ENCODE peak calls at places on chromosome 16, in five cellular contexts. T is epithelial cell of proximal tubule, N is AG10803, U is adipocyte, K is IMR-90. E is an unnamed sample.

GRCh38 chr16:57999971-58000705 is at the start of gene ZNF319:
- DNase-seq in T (no peak), N (peak), U (peak), K (no peak), E (no peak)

GRCh38 chr16:79061199-79061598 is 539.3 kb downstream of the MAF start:
- DNase-seq in K (no peak), T (peak), U (no peak), N (no peak), E (no peak)

GRCh38 chr16:49490321-49490705 is 116.7 kb downstream of the C16orf78 start:
- DNase-seq in N (no peak), U (no peak), K (no peak), T (no peak), E (no peak)

GRCh38 chr16:70290949-70291519 is 1.7 kb upstream of the AARS1 start:
- DNase-seq in N (no peak), K (peak), T (no peak), U (peak), E (no peak)

GRCh38 chr16:7344806-7345416 is 12.3 kb downstream of the RBFOX1 start:
- DNase-seq in T (no peak), K (no peak), U (no peak), N (no peak), E (no peak)

GRCh38 chr16:23579371-23579770 is 16.7 kb downstream of the NDUFAB1 start:
- DNase-seq in K (no peak), U (no peak), N (peak), T (no peak), E (no peak)

GRCh38 chr16:57643166-57643813 is 14.9 kb downstream of the ADGRG1 start:
- DNase-seq in N (peak), T (peak), K (peak), U (peak), E (no peak)

GRCh38 chr16:13733561-13733960 is 186.4 kb upstream of the ERCC4 start:
- DNase-seq in T (no peak), U (no peak), N (no peak), K (no peak), E (no peak)

GRCh38 chr16:10941127-10941933 is 938 bp downstream of the DEXI start:
- DNase-seq in U (peak), K (no peak), N (no peak), T (no peak), E (no peak)

GRCh38 chr16:50329446-50330189 is 39.2 kb downstream of the BRD7 start:
- DNase-seq in U (no peak), T (no peak), N (no peak), K (no peak), E (no peak)

GRCh38 chr16:64951681-64952080 is 170.2 kb downstream of the CDH11 start:
- DNase-seq in N (peak), T (no peak), K (peak), U (no peak), E (no peak)

GRCh38 chr16:23855010-23855409 is 19.2 kb downstream of the PRKCB start:
- DNase-seq in T (no peak), K (no peak), N (no peak), U (no peak), E (no peak)

GRCh38 chr16:54505479-54506247 is 219.1 kb upstream of the IRX3 start:
- DNase-seq in T (no peak), K (no peak), U (no peak), N (no peak), E (no peak)

GRCh38 chr16:89426736-89427525 is 63.4 kb downstream of the ANKRD11 start:
- DNase-seq in N (no peak), T (no peak), U (no peak), K (peak), E (no peak)

GRCh38 chr16:89422905-89423630 is 67.3 kb downstream of the ANKRD11 start:
- DNase-seq in U (no peak), N (peak), K (peak), T (peak), E (no peak)

GRCh38 chr16:89425523-89425922 is 64.8 kb downstream of the ANKRD11 start:
- DNase-seq in U (no peak), N (no peak), T (no peak), K (no peak), E (no peak)

GRCh38 chr16:89422527-89422904 is 67.8 kb downstream of the ANKRD11 start:
- DNase-seq in U (no peak), N (no peak), K (peak), T (no peak), E (no peak)

GRCh38 chr16:89423709-89424260 is 66.6 kb downstream of the ANKRD11 start:
- DNase-seq in T (no peak), U (no peak), K (no peak), N (no peak), E (no peak)
- H3K4me3 ChIP-seq in T (no peak), U (no peak), K (no peak), N (no peak), E (no peak)

DNA sequence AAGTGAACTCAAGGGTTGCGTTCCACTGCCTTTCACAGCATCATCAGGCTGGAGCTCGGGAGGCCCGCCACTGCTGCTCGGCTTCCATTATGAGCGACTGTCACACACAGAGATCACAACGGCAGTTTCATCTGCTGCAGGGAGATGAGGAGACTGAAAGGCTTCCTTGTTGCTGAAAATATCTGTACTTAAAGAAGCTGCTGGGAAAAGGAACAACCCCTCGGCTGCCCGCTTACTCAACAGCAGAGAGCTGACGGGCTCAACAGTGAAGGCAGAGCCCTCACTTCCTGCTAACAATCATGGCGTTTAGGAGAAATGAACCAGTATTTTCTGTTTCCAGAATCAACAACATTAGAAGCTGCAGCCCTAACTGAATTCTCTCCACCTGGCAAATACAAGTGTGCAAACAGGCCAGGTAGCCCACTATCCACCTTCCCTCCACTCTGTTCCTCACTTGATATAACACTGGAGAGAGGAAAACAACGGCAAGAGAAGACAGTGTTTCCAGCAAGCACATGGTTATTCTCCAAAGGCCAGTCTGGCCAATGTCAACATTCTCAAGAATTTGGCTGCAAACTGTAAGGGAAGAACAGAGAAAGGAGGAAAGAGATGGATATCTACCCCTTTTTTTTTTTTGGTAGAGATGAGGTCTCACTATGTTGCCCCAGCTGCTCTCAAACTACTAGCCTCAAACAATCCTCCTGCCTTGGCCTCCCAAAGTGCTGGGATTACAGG is 33.7 kb downstream of the MBTPS1 start:
- DNase-seq in T (no peak), K (no peak), N (no peak), U (no peak), E (no peak)
- H3K4me3 ChIP-seq in T (no peak), K (no peak), N (no peak), U (no peak), E (no peak)

GRCh38 chr16:88740727-88741055 is 34.4 kb downstream of the CTU2 start:
- DNase-seq in N (no peak), K (no peak), T (no peak), U (no peak), E (no peak)

GRCh38 chr16:88739975-88740726 is 33.8 kb downstream of the CTU2 start:
- DNase-seq in K (no peak), T (no peak), U (no peak), N (no peak), E (no peak)

GRCh38 chr16:88742896-88743605 is 36.7 kb downstream of the CTU2 start:
- DNase-seq in N (no peak), K (no peak), U (no peak), T (no peak), E (no peak)

GRCh38 chr16:88739139-88739974 is 33.1 kb downstream of the CTU2 start:
- DNase-seq in N (no peak), K (no peak), T (no peak), U (no peak), E (no peak)

GRCh38 chr16:88741368-88741767 is 35.1 kb downstream of the CTU2 start:
- DNase-seq in T (no peak), U (no peak), K (no peak), N (no peak), E (no peak)
- H3K4me3 ChIP-seq in T (no peak), U (no peak), K (no peak), N (no peak), E (no peak)

GRCh38 chr16:66924527-66925321 is 611 bp downstream of the RRAD start:
- DNase-seq in T (no peak), K (no peak), N (no peak), U (peak), E (no peak)
- H3K4me3 ChIP-seq in T (peak), K (peak), N (peak), U (peak), E (peak)

GRCh38 chr16:4601317-4602186 is 13.1 kb downstream of the UBALD1 start:
- DNase-seq in N (peak), K (peak), T (no peak), U (no peak), E (no peak)
- H3K4me3 ChIP-seq in N (no peak), K (no peak), T (no peak), U (no peak), E (peak)

DNA sequence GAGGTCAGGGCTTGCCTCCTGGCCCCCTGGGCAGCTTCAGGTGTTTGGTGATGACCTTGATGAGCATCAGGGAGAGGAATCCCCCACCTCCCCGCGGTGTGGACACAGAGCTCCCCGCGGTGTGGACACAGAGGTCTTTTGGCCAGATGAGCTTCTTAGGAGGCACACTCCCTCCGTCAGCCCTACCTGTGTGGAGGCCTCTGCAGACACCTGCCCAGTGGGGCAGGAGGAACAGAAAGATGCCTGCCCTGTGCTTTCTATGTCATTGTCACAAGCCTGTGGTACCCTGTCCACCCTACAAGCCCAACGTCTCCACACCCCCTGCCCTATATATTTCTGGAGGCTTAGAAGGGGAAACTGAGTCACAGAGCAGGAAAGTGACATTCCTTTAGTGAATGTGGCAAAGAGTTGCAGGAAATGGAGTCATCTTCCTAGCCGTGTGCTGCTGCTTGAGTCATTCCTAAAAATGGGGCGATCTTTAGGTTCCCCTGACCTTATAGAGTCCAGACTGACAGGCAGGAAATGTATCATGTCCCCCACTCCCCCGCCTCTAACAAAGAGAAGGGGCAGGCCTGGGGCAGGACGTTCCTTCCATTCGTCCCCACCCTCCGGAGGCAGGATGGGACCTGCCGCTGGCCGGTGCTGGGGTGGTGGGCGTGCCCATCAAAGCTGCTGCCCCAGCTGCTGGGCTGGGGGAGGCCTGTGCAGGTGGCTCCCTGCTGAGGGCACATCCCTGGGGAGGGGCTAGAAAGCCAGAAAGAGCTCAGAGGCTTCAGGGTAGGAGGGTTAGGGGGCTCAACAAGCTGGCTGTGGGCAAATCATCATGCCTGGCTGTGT is 987 bp upstream of the C16orf74 start:
- DNase-seq in T (no peak), N (no peak), U (no peak), K (peak), E (no peak)
- H3K4me3 ChIP-seq in T (no peak), N (no peak), U (no peak), K (no peak), E (no peak)